ENCODE peak calls at places on chromosomes 13 and 19, in eight cellular contexts. H is activated CD4-positive, alpha-beta memory T cell treated with anti-CD3 and anti-CD28 coated beads, Interleukin-2, amount 10 ng/mL, durations not matched to agents 7 days and 5 days; D is T-helper 2 cell; R is effector memory CD4-positive, alpha-beta T cell; F is NCI-H2107; C is nucleus accumbens; N is GM23338; K is kidney epithelial cell. I is an unnamed sample.

GRCh38 chr13:24631922-24632321 is 48.3 kb upstream of the ATP12A start:
- DNase-seq in H (no peak), K (no peak), R (no peak), N (no peak), F (no peak), C (no peak), D (no peak), I (no peak)

GRCh38 chr19:6712692-6713670 is 7.5 kb downstream of the C3 start:
- DNase-seq in H (no peak), C (no peak), D (no peak), N (no peak), K (no peak), F (no peak), R (no peak), I (no peak)

GRCh38 chr19:33397536-33398360 is 24.2 kb downstream of the CEBPG start:
- DNase-seq in H (no peak), R (no peak), D (no peak), N (no peak), C (no peak), F (no peak), K (no peak), I (peak)

GRCh38 chr19:7926021-7926726 is at the start of gene CTXN1:
- DNase-seq in K (no peak), R (peak), F (peak), C (peak), D (peak), H (peak), N (peak), I (peak)

GRCh38 chr13:99206873-99207272 is 6.2 kb downstream of the UBAC2 start:
- DNase-seq in N (no peak), H (no peak), D (no peak), C (no peak), R (no peak), K (no peak), F (no peak), I (no peak)

GRCh38 chr13:34410653-34411052 is 531.4 kb upstream of the NBEA start:
- DNase-seq in N (no peak), F (no peak), D (no peak), C (no peak), R (no peak), K (no peak), H (no peak), I (no peak)

GRCh38 chr13:80131204-80131603 is 209.7 kb downstream of the SPRY2 start:
- DNase-seq in R (no peak), C (no peak), H (no peak), F (no peak), K (no peak), N (peak), D (no peak), I (no peak)

GRCh38 chr19:54160182-54160811 is 776 bp upstream of the LENG1 start:
- DNase-seq in D (no peak), K (no peak), H (no peak), N (peak), F (no peak), R (no peak), C (no peak), I (no peak)

GRCh38 chr19:35031072-35031881 is 1.0 kb downstream of the SCN1B start:
- DNase-seq in D (no peak), K (no peak), F (no peak), C (no peak), H (no peak), N (peak), R (no peak), I (no peak)

GRCh38 chr13:50544226-50544625 is 299.3 kb downstream of the DLEU7 start:
- DNase-seq in D (no peak), H (no peak), R (no peak), C (no peak), N (no peak), F (no peak), K (no peak), I (no peak)

GRCh38 chr13:30907167-30907761 is 1.2 kb downstream of the MEDAG start:
- DNase-seq in K (no peak), D (no peak), R (no peak), F (no peak), H (no peak), C (no peak), N (no peak), I (no peak)

GRCh38 chr13:94249512-94249911 is 230.0 kb downstream of the DCT start:
- DNase-seq in F (no peak), H (no peak), C (no peak), D (no peak), N (peak), K (peak), R (no peak), I (no peak)

GRCh38 chr13:28282451-28282850 is 144.1 kb downstream of the PAN3 start:
- DNase-seq in H (no peak), C (no peak), R (no peak), K (peak), N (no peak), F (no peak), D (no peak), I (no peak)

GRCh38 chr13:114087430-114087829 is 45.0 kb downstream of the RASA3 start:
- DNase-seq in K (no peak), N (no peak), H (no peak), F (no peak), C (no peak), D (no peak), R (no peak), I (no peak)

GRCh38 chr19:58088521-58089052 is 9.4 kb downstream of the ZSCAN18 start:
- DNase-seq in C (no peak), N (no peak), H (no peak), D (no peak), K (no peak), R (no peak), F (no peak), I (no peak)

GRCh38 chr19:33339016-33339749 is 34.3 kb upstream of the CEBPG start:
- DNase-seq in H (no peak), K (no peak), D (no peak), C (no peak), R (no peak), F (no peak), N (no peak), I (no peak)

GRCh38 chr13:76048126-76048525 is 412.0 kb downstream of the LMO7 start:
- DNase-seq in K (no peak), C (no peak), F (no peak), R (no peak), H (no peak), N (no peak), D (no peak), I (no peak)

GRCh38 chr19:58346961-58347929 is 6.0 kb downstream of the A1BG start:
- DNase-seq in C (peak), R (peak), D (peak), H (peak), F (peak), K (no peak), N (peak), I (peak)

GRCh38 chr13:31945202-31945978 is 86.2 kb upstream of the FRY start:
- DNase-seq in R (no peak), K (peak), F (peak), N (peak), H (no peak), D (no peak), C (no peak), I (no peak)

GRCh38 chr19:29687897-29688728 is 22.9 kb downstream of the PLEKHF1 start:
- DNase-seq in K (no peak), C (no peak), H (no peak), N (no peak), D (no peak), F (no peak), R (no peak), I (no peak)

GRCh38 chr13:100339411-100339935 is 249.1 kb downstream of the GGACT start:
- DNase-seq in R (no peak), K (no peak), C (no peak), N (no peak), D (no peak), H (no peak), F (no peak), I (no peak)

GRCh38 chr13:110186221-110186838 is 120.6 kb downstream of the COL4A1 start:
- DNase-seq in D (no peak), K (no peak), N (no peak), H (no peak), F (no peak), R (no peak), C (no peak), I (no peak)

GRCh38 chr13:113176292-113176691 is 17.8 kb downstream of the PROZ start:
- DNase-seq in D (peak), R (peak), K (no peak), C (no peak), H (peak), F (no peak), N (no peak), I (no peak)

GRCh38 chr13:33128134-33128533 is 111.9 kb downstream of the KL start:
- DNase-seq in N (no peak), K (no peak), H (no peak), C (no peak), R (no peak), D (no peak), F (no peak), I (no peak)

GRCh38 chr13:71536201-71536600 is 330.8 kb downstream of the DACH1 start:
- DNase-seq in R (no peak), N (no peak), C (no peak), H (no peak), K (no peak), F (no peak), D (no peak), I (no peak)

GRCh38 chr13:101626925-101627555 is 174.6 kb downstream of the ITGBL1 start:
- DNase-seq in C (no peak), R (no peak), H (peak), D (no peak), F (no peak), K (no peak), N (no peak), I (peak)